ENCODE peak calls at places on chromosomes 13 and 19, in six cellular contexts. B, H, Y, T, I and X are unnamed samples.

GRCh38 chr13:79989251-79989661 is 351.7 kb downstream of the SPRY2 start:
- DNase-seq in Y (no peak), B (peak; percentile 36), I (no peak), H (no peak), T (peak; percentile 40), X (no peak)

GRCh38 chr19:3250675-3251074 is 26.2 kb downstream of the CELF5 start:
- DNase-seq in Y (no peak), I (peak; percentile 56), T (no peak), H (peak; percentile 25), B (peak; percentile 17), X (peak; percentile 30)

GRCh38 chr13:102333320-102334181 is 68.3 kb downstream of the FGF14 start:
- DNase-seq in Y (no peak), B (no peak), H (no peak), I (no peak), T (no peak), X (peak; percentile 6)

GRCh38 chr13:28679628-28680027 is 20.7 kb downstream of the POMP start:
- DNase-seq in Y (peak; percentile 30), B (no peak), T (no peak), H (no peak), I (no peak), X (peak; percentile 14)

GRCh38 chr13:32426981-32427851 is 714 bp downstream of the N4BP2L1 start:
- DNase-seq in H (peak; percentile 70), T (no peak), B (peak; percentile 58), I (peak; percentile 69), Y (peak; percentile 23), X (peak; percentile 57)

GRCh38 chr13:51225034-51225433 is 2.8 kb downstream of the FAM124A start:
- DNase-seq in I (no peak), Y (no peak), B (no peak), T (no peak), H (no peak), X (peak; percentile 28)

GRCh38 chr19:12867120-12868099 is 13.8 kb downstream of the DNASE2 start:
- DNase-seq in H (peak; percentile 50), B (peak; percentile 58), T (no peak), Y (peak; percentile 42), I (peak; percentile 40), X (peak; percentile 85)

GRCh38 chr13:51520524-51520923 is 63.7 kb upstream of the WDFY2 start:
- DNase-seq in B (no peak), Y (peak; percentile 45), I (no peak), T (no peak), H (no peak), X (no peak)

GRCh38 chr19:15427350-15427700 is 8.5 kb upstream of the AKAP8L start:
- DNase-seq in Y (no peak), B (no peak), I (no peak), H (no peak), T (no peak), X (no peak)

GRCh38 chr19:13169769-13170168 is 19.6 kb downstream of the IER2 start:
- DNase-seq in Y (peak; percentile 23), H (no peak), I (no peak), B (peak; percentile 76), T (no peak), X (no peak)

GRCh38 chr19:42191855-42192254 is 25.6 kb downstream of the DEDD2 start:
- DNase-seq in Y (peak; percentile 17), I (no peak), H (no peak), B (no peak), T (peak; percentile 85), X (no peak)

GRCh38 chr13:20182231-20182846 is 10.4 kb downstream of the GJB2 start:
- DNase-seq in I (peak; percentile 60), Y (peak; percentile 72), H (peak; percentile 47), T (no peak), B (peak; percentile 77), X (peak; percentile 65)

GRCh38 chr19:29590278-29590677 is 15.8 kb upstream of the POP4 start:
- DNase-seq in I (no peak), T (no peak), Y (no peak), B (no peak), H (no peak), X (no peak)